ENCODE peak calls at places on chromosomes 5 and 9, in five cellular contexts. One of them, this sample, is unnamed. For H3K36me3, the result is how much of the 10 kb centered on the place peaks cover.

GRCh38 chr9:123550797-123551196 is 194.8 kb downstream of the CRB2 start:
- DNase-seq in CD8-positive, alpha-beta memory T cell: no peak
- DNase-seq in ovary: no peak
- DNase-seq in CD4-positive, CD25-positive, alpha-beta regulatory T cell: no peak
- DNase-seq in CD4-positive, alpha-beta memory T cell: no peak
- DNase-seq in this sample: no peak

GRCh38 chr5:157046041-157046440 is 12.9 kb downstream of the HAVCR1 start:
- DNase-seq in CD8-positive, alpha-beta memory T cell: no peak
- DNase-seq in ovary: no peak
- DNase-seq in CD4-positive, CD25-positive, alpha-beta regulatory T cell: no peak
- DNase-seq in CD4-positive, alpha-beta memory T cell: no peak
- DNase-seq in this sample: no peak

GRCh38 chr9:121718063-121718462 is 66.6 kb downstream of the DAB2IP start:
- DNase-seq in CD8-positive, alpha-beta memory T cell: no peak
- DNase-seq in ovary: peak
- DNase-seq in CD4-positive, CD25-positive, alpha-beta regulatory T cell: no peak
- DNase-seq in CD4-positive, alpha-beta memory T cell: no peak
- DNase-seq in this sample: no peak

GRCh38 chr5:38029431-38030065 is 189.7 kb upstream of the GDNF start:
- DNase-seq in CD8-positive, alpha-beta memory T cell: no peak
- DNase-seq in ovary: no peak
- DNase-seq in CD4-positive, CD25-positive, alpha-beta regulatory T cell: no peak
- DNase-seq in CD4-positive, alpha-beta memory T cell: no peak
- DNase-seq in this sample: no peak

GRCh38 chr5:2163940-2164490 is 281.3 kb upstream of the IRX4 start:
- DNase-seq in CD8-positive, alpha-beta memory T cell: no peak
- DNase-seq in ovary: no peak
- DNase-seq in CD4-positive, CD25-positive, alpha-beta regulatory T cell: no peak
- DNase-seq in CD4-positive, alpha-beta memory T cell: no peak
- DNase-seq in this sample: peak

GRCh38 chr5:160369990-160370712 is at the start of gene C1QTNF2:
- DNase-seq in CD8-positive, alpha-beta memory T cell: no peak
- DNase-seq in ovary: peak
- DNase-seq in CD4-positive, CD25-positive, alpha-beta regulatory T cell: no peak
- DNase-seq in CD4-positive, alpha-beta memory T cell: no peak
- DNase-seq in this sample: peak

GRCh38 chr5:9456435-9457042 is 89.3 kb downstream of the SEMA5A start:
- DNase-seq in CD8-positive, alpha-beta memory T cell: no peak
- DNase-seq in ovary: no peak
- DNase-seq in CD4-positive, CD25-positive, alpha-beta regulatory T cell: no peak
- DNase-seq in CD4-positive, alpha-beta memory T cell: no peak
- DNase-seq in this sample: no peak

GRCh38 chr5:159262472-159262858 is 625 bp upstream of the UBLCP1 start:
- DNase-seq in CD8-positive, alpha-beta memory T cell: no peak
- DNase-seq in ovary: no peak
- DNase-seq in CD4-positive, CD25-positive, alpha-beta regulatory T cell: no peak
- DNase-seq in CD4-positive, alpha-beta memory T cell: peak
- DNase-seq in this sample: no peak

GRCh38 chr9:76090909-76091308 is 200.4 kb downstream of the PCSK5 start:
- DNase-seq in CD8-positive, alpha-beta memory T cell: no peak
- DNase-seq in ovary: no peak
- DNase-seq in CD4-positive, CD25-positive, alpha-beta regulatory T cell: no peak
- DNase-seq in CD4-positive, alpha-beta memory T cell: no peak
- DNase-seq in this sample: no peak

GRCh38 chr9:30235564-30235963 is 2148.9 kb upstream of the ACO1 start:
- DNase-seq in CD8-positive, alpha-beta memory T cell: no peak
- DNase-seq in ovary: no peak
- DNase-seq in CD4-positive, CD25-positive, alpha-beta regulatory T cell: no peak
- DNase-seq in CD4-positive, alpha-beta memory T cell: no peak
- DNase-seq in this sample: no peak

GRCh38 chr5:148828461-148829247 is 2.2 kb downstream of the ADRB2 start:
- DNase-seq in CD8-positive, alpha-beta memory T cell: no peak
- DNase-seq in ovary: no peak
- DNase-seq in CD4-positive, CD25-positive, alpha-beta regulatory T cell: no peak
- DNase-seq in CD4-positive, alpha-beta memory T cell: peak
- DNase-seq in this sample: no peak
- H3K27ac ChIP-seq in CD8-positive, alpha-beta memory T cell: peak
- H3K27ac ChIP-seq in ovary: no peak
- H3K27ac ChIP-seq in CD4-positive, CD25-positive, alpha-beta regulatory T cell: no peak
- H3K27ac ChIP-seq in CD4-positive, alpha-beta memory T cell: no peak
- H3K27ac ChIP-seq in this sample: peak

GRCh38 chr5:134577796-134578577 is 52.5 kb downstream of the JADE2 start:
- DNase-seq in CD8-positive, alpha-beta memory T cell: peak
- DNase-seq in ovary: peak
- DNase-seq in CD4-positive, CD25-positive, alpha-beta regulatory T cell: peak
- DNase-seq in CD4-positive, alpha-beta memory T cell: peak
- DNase-seq in this sample: no peak
- H3K36me3 ChIP-seq in CD8-positive, alpha-beta memory T cell: half or more
- H3K36me3 ChIP-seq in ovary: under half
- H3K36me3 ChIP-seq in CD4-positive, CD25-positive, alpha-beta regulatory T cell: half or more
- H3K36me3 ChIP-seq in CD4-positive, alpha-beta memory T cell: half or more
- H3K36me3 ChIP-seq in this sample: half or more

GRCh38 chr9:19232830-19233194 is 2.3 kb downstream of the DENND4C start:
- DNase-seq in CD8-positive, alpha-beta memory T cell: peak
- DNase-seq in ovary: no peak
- DNase-seq in CD4-positive, CD25-positive, alpha-beta regulatory T cell: no peak
- DNase-seq in CD4-positive, alpha-beta memory T cell: no peak
- DNase-seq in this sample: no peak

GRCh38 chr9:19232117-19232829 is 1.8 kb downstream of the DENND4C start:
- DNase-seq in CD8-positive, alpha-beta memory T cell: no peak
- DNase-seq in ovary: no peak
- DNase-seq in CD4-positive, CD25-positive, alpha-beta regulatory T cell: no peak
- DNase-seq in CD4-positive, alpha-beta memory T cell: no peak
- DNase-seq in this sample: no peak

GRCh38 chr9:19231126-19232035 is 888 bp downstream of the DENND4C start:
- DNase-seq in CD8-positive, alpha-beta memory T cell: no peak
- DNase-seq in ovary: no peak
- DNase-seq in CD4-positive, CD25-positive, alpha-beta regulatory T cell: no peak
- DNase-seq in CD4-positive, alpha-beta memory T cell: no peak
- DNase-seq in this sample: peak

GRCh38 chr9:19230356-19231125 is at the start of gene DENND4C:
- DNase-seq in CD8-positive, alpha-beta memory T cell: peak
- DNase-seq in ovary: peak
- DNase-seq in CD4-positive, CD25-positive, alpha-beta regulatory T cell: peak
- DNase-seq in CD4-positive, alpha-beta memory T cell: peak
- DNase-seq in this sample: peak

GRCh38 chr9:19229725-19230355 is 653 bp upstream of the DENND4C start:
- DNase-seq in CD8-positive, alpha-beta memory T cell: peak
- DNase-seq in ovary: no peak
- DNase-seq in CD4-positive, CD25-positive, alpha-beta regulatory T cell: peak
- DNase-seq in CD4-positive, alpha-beta memory T cell: peak
- DNase-seq in this sample: peak
- H3K4me3 ChIP-seq in CD8-positive, alpha-beta memory T cell: peak
- H3K4me3 ChIP-seq in ovary: peak
- H3K4me3 ChIP-seq in CD4-positive, CD25-positive, alpha-beta regulatory T cell: peak
- H3K4me3 ChIP-seq in CD4-positive, alpha-beta memory T cell: peak
- H3K4me3 ChIP-seq in this sample: peak

DNA sequence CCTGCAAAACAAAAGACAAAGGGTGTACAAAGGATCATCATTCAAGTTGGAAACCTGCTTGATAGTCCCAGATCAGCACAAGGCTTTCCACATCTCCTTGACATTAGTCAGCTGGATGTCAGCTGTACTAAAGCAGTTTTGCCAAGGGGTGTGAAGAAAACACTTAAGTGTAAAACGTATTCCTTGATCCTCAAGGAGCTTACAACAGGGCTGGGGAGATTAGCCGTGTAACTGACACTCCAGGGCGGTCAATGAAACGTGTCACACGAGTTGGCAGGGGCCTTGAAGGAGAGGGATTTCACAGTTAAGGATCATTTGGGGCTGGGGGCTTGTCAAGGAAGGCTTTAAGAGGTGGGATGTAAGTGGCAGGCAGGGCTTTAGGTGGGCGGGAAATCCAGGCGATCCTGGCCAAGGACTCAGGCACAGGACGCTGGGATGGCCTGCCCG is 421 bp upstream of the CNTLN start:
- DNase-seq in CD8-positive, alpha-beta memory T cell: no peak
- DNase-seq in ovary: no peak
- DNase-seq in CD4-positive, CD25-positive, alpha-beta regulatory T cell: no peak
- DNase-seq in CD4-positive, alpha-beta memory T cell: no peak
- DNase-seq in this sample: no peak
- H3K27ac ChIP-seq in CD8-positive, alpha-beta memory T cell: no peak
- H3K27ac ChIP-seq in ovary: peak
- H3K27ac ChIP-seq in CD4-positive, CD25-positive, alpha-beta regulatory T cell: no peak
- H3K27ac ChIP-seq in CD4-positive, alpha-beta memory T cell: no peak
- H3K27ac ChIP-seq in this sample: peak

GRCh38 chr9:85973238-85973637 is 32.3 kb downstream of the NAA35 start:
- DNase-seq in CD8-positive, alpha-beta memory T cell: peak
- DNase-seq in ovary: no peak
- DNase-seq in CD4-positive, CD25-positive, alpha-beta regulatory T cell: no peak
- DNase-seq in CD4-positive, alpha-beta memory T cell: no peak
- DNase-seq in this sample: no peak
- H3K36me3 ChIP-seq in CD8-positive, alpha-beta memory T cell: under half
- H3K36me3 ChIP-seq in ovary: under half
- H3K36me3 ChIP-seq in CD4-positive, CD25-positive, alpha-beta regulatory T cell: half or more
- H3K36me3 ChIP-seq in CD4-positive, alpha-beta memory T cell: under half
- H3K36me3 ChIP-seq in this sample: under half

GRCh38 chr5:88834499-88834898 is 48.5 kb downstream of the MEF2C start:
- DNase-seq in CD8-positive, alpha-beta memory T cell: no peak
- DNase-seq in ovary: no peak
- DNase-seq in CD4-positive, CD25-positive, alpha-beta regulatory T cell: no peak
- DNase-seq in CD4-positive, alpha-beta memory T cell: no peak
- DNase-seq in this sample: no peak
- H3K4me3 ChIP-seq in CD8-positive, alpha-beta memory T cell: no peak
- H3K4me3 ChIP-seq in ovary: no peak
- H3K4me3 ChIP-seq in CD4-positive, CD25-positive, alpha-beta regulatory T cell: no peak
- H3K4me3 ChIP-seq in CD4-positive, alpha-beta memory T cell: no peak
- H3K4me3 ChIP-seq in this sample: no peak

GRCh38 chr5:110258460-110258859 is 468.0 kb downstream of the TMEM232 start:
- DNase-seq in CD8-positive, alpha-beta memory T cell: no peak
- DNase-seq in ovary: no peak
- DNase-seq in CD4-positive, CD25-positive, alpha-beta regulatory T cell: no peak
- DNase-seq in CD4-positive, alpha-beta memory T cell: no peak
- DNase-seq in this sample: no peak
- H3K27ac ChIP-seq in CD8-positive, alpha-beta memory T cell: no peak
- H3K27ac ChIP-seq in ovary: no peak
- H3K27ac ChIP-seq in CD4-positive, CD25-positive, alpha-beta regulatory T cell: no peak
- H3K27ac ChIP-seq in CD4-positive, alpha-beta memory T cell: no peak
- H3K27ac ChIP-seq in this sample: no peak

DNA sequence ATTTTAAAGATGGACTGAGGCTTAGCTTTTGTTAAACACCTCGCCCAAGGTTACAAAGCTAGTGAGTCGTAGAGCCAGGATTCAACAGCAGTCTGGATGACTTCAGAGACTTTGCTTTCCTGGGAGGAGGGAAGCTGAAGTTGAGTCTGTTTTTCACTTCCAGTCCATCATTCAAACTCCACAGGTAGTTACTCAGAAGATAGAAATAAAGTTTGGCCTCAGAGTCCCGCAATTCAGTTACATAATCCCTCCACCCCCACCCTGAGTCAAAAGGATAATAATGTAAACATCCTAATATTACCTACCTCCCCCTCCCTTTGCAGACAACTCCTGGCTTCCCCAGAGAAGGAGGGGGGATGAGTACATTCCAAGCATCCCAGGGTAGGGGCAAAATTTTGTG is 8.1 kb downstream of the HBEGF start:
- DNase-seq in CD8-positive, alpha-beta memory T cell: no peak
- DNase-seq in ovary: no peak
- DNase-seq in CD4-positive, CD25-positive, alpha-beta regulatory T cell: no peak
- DNase-seq in CD4-positive, alpha-beta memory T cell: no peak
- DNase-seq in this sample: no peak
- H3K36me3 ChIP-seq in CD8-positive, alpha-beta memory T cell: under half
- H3K36me3 ChIP-seq in ovary: under half
- H3K36me3 ChIP-seq in CD4-positive, CD25-positive, alpha-beta regulatory T cell: under half
- H3K36me3 ChIP-seq in CD4-positive, alpha-beta memory T cell: under half
- H3K36me3 ChIP-seq in this sample: under half

DNA sequence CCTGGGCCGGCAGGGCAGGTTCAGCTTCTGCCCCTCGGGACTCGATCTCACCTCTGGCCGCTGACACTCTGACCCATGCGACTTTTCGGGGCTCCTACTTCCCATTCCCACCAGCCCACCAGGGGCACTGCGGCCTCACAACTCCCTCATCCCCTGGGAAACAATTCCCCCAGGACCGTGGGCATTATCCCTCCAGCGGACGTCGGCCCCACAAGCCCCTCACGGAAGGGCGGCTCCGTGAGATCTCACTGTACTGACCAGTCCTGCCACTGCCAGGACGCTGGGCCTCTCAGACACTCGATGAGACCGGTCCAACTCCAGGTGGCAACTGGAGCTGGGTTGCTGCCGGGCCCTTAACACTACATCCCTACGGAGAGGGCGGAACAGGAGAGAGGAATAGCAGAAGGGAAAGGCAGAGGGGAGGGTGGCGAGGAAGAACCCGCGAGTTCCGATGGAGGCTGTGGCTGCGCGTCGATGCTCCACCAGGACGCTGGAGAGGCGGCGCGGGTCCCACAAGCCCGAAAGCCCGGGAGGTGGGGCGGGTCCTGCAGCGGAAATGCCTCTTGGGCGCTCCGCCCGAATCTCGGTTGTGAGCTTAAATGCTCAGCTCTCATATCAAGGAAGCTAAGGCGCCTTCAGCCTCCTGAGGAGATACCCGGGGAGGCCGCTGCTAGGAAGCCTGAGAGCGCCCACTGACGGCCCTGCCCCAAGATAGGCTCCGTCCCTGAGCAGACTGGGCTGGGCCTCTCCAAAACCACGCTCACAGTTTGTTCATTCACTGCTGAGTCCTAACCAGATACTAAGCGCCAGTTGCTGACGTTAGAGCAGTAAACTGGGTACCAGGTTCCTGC is 36.3 kb downstream of the VCP start:
- DNase-seq in CD8-positive, alpha-beta memory T cell: peak
- DNase-seq in ovary: peak
- DNase-seq in CD4-positive, CD25-positive, alpha-beta regulatory T cell: peak
- DNase-seq in CD4-positive, alpha-beta memory T cell: peak
- DNase-seq in this sample: no peak
- H3K4me3 ChIP-seq in CD8-positive, alpha-beta memory T cell: peak
- H3K4me3 ChIP-seq in ovary: peak
- H3K4me3 ChIP-seq in CD4-positive, CD25-positive, alpha-beta regulatory T cell: peak
- H3K4me3 ChIP-seq in CD4-positive, alpha-beta memory T cell: peak
- H3K4me3 ChIP-seq in this sample: peak

GRCh38 chr9:127700140-127700539 is 6.6 kb upstream of the CFAP157 start:
- DNase-seq in CD8-positive, alpha-beta memory T cell: no peak
- DNase-seq in ovary: no peak
- DNase-seq in CD4-positive, CD25-positive, alpha-beta regulatory T cell: no peak
- DNase-seq in CD4-positive, alpha-beta memory T cell: no peak
- DNase-seq in this sample: no peak
- H3K27ac ChIP-seq in CD8-positive, alpha-beta memory T cell: peak
- H3K27ac ChIP-seq in ovary: no peak
- H3K27ac ChIP-seq in CD4-positive, CD25-positive, alpha-beta regulatory T cell: no peak
- H3K27ac ChIP-seq in CD4-positive, alpha-beta memory T cell: no peak
- H3K27ac ChIP-seq in this sample: peak